ENCODE peak calls at places on chromosomes 6 and 20, in eight cellular contexts. M is heart left ventricle, T is testis, V is transverse colon, H is NB4, A is IMR-90, E is GM12878, Y is lower leg skin. B is an unnamed sample.

GRCh38 chr6:42387336-42387735 is 64.4 kb downstream of the TRERF1 start:
- DNase-seq in M (no peak), T (no peak), V (no peak), H (peak; percentile 55), A (no peak), E (no peak), Y (no peak), B (no peak)

GRCh38 chr6:11810039-11810541 is 31.5 kb upstream of the ADTRP start:
- DNase-seq in M (peak; percentile 84), T (peak; percentile 94), V (peak; percentile 91), H (no peak), A (peak; percentile 79), E (no peak), Y (peak; percentile 94), B (no peak)

GRCh38 chr6:27839303-27840081 is 72.7 kb downstream of the OR2B2 start:
- DNase-seq in M (peak; percentile 31), T (peak; percentile 76), V (peak; percentile 65), H (peak; percentile 65), A (peak; percentile 90), E (no peak), Y (no peak), B (no peak)

GRCh38 chr6:45044510-45045252 is 283.4 kb upstream of the RUNX2 start:
- DNase-seq in M (no peak), T (no peak), V (no peak), H (no peak), A (no peak), E (no peak), Y (no peak), B (no peak)

GRCh38 chr6:152091851-152092341 is 284.4 kb downstream of the ESR1 start:
- DNase-seq in M (no peak), T (no peak), V (no peak), H (no peak), A (peak; percentile 38), E (no peak), Y (no peak), B (no peak)

GRCh38 chr6:161186173-161186769 is 87.6 kb downstream of the AGPAT4 start:
- DNase-seq in M (no peak), T (peak; percentile 23), V (peak; percentile 28), H (peak; percentile 31), A (peak; percentile 90), E (no peak), Y (no peak), B (no peak)

GRCh38 chr6:35568967-35569606 is 56.4 kb upstream of the TULP1 start:
- DNase-seq in M (no peak), T (peak; percentile 46), V (peak; percentile 58), H (peak; percentile 52), A (no peak), E (no peak), Y (peak; percentile 92), B (no peak)

GRCh38 chr6:56002336-56002735 is 126.9 kb upstream of the BMP5 start:
- DNase-seq in M (no peak), T (no peak), V (no peak), H (no peak), A (no peak), E (no peak), Y (no peak), B (no peak)

GRCh38 chr6:24686408-24686807 is 19.5 kb downstream of the ACOT13 start:
- DNase-seq in M (no peak), T (no peak), V (no peak), H (no peak), A (no peak), E (no peak), Y (no peak), B (no peak)

GRCh38 chr20:63497138-63497945 is 1.5 kb downstream of the EEF1A2 start:
- DNase-seq in M (peak; percentile 66), T (no peak), V (no peak), H (no peak), A (no peak), E (no peak), Y (no peak), B (no peak)

GRCh38 chr20:63497946-63498935 is 642 bp downstream of the EEF1A2 start:
- DNase-seq in M (peak; percentile 68), T (no peak), V (no peak), H (peak; percentile 39), A (peak; percentile 36), E (no peak), Y (no peak), B (no peak)

GRCh38 chr20:63499333-63499969 is 568 bp upstream of the EEF1A2 start:
- DNase-seq in M (no peak), T (no peak), V (no peak), H (no peak), A (no peak), E (no peak), Y (no peak), B (no peak)

GRCh38 chr20:63500151-63500901 is 1.4 kb upstream of the EEF1A2 start:
- DNase-seq in M (peak; percentile 62), T (no peak), V (no peak), H (no peak), A (no peak), E (no peak), Y (no peak), B (no peak)

DNA sequence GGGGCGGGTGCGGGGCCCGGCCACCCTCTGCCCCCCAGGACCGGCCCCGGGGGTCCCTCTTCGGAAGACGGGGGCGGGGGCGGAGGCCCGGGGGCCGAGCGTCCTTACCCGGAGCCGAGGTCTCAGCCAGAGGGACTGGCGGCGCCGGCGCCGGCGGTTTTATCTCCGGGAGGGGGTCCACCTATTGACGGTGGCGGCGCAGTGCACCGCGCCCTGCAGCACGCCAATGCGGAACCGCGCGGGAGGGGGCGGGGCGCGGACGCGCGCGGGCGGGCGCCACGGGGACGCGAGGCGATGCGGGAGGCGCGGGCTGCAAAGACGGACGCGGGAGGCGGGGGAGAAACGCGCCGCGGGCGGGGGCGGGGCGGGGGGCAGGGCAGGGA is at the start of gene EEF1A2:
- DNase-seq in M (peak; percentile 67), T (no peak), V (no peak), H (no peak), A (no peak), E (no peak), Y (no peak), B (no peak)
- TF ChIP-seq POLR2A in M (peak; percentile 55), T (no peak), V (no peak), H (no peak), A (no peak), E (no peak), Y (no peak), B (no peak)

DNA sequence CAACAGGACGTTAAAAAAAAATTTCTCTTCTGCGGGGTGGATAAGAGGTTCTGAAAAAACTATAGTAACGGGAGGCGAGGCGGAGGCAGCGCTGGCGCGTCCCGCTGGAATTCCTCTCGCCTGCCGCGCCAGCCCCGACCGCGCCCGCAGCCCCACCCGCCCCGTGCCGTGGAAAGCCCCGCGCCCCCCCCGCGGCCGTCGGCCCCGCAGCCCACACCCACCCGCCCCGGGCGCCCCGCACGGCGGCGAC is 476 bp upstream of the QKI start:
- DNase-seq in M (no peak), T (no peak), V (no peak), H (no peak), A (no peak), E (no peak), Y (no peak), B (no peak)
- TF ChIP-seq POLR2A in M (no peak), T (no peak), V (no peak), H (no peak), A (peak; percentile 70), E (no peak), Y (no peak), B (no peak)

GRCh38 chr20:37693629-37694626 is at the start of gene CTNNBL1:
- DNase-seq in M (peak; percentile 98), T (peak; percentile 99), V (peak; percentile 98), H (peak; percentile 98), A (peak; percentile 96), E (peak; percentile 89), Y (peak; percentile 99), B (peak; percentile 79)
- TF ChIP-seq POLR2A in M (peak; percentile 80), T (no peak), V (peak; percentile 76), H (peak; percentile 74), A (peak; percentile 36), E (peak; percentile 83), Y (no peak), B (peak; percentile 64)

GRCh38 chr6:131627724-131628682 is at the start of gene MED23:
- DNase-seq in M (peak; percentile 95), T (peak; percentile 94), V (peak; percentile 97), H (peak; percentile 97), A (peak; percentile 92), E (peak; percentile 80), Y (peak; percentile 99), B (peak; percentile 52)
- TF ChIP-seq POLR2A in M (peak; percentile 62), T (no peak), V (peak; percentile 75), H (peak; percentile 82), A (peak; percentile 70), E (peak; percentile 87), Y (no peak), B (peak; percentile 76)

GRCh38 chr6:26029570-26029856 is 57.7 kb upstream of the HFE start:
- DNase-seq in M (no peak), T (no peak), V (no peak), H (no peak), A (no peak), E (no peak), Y (no peak), B (no peak)

GRCh38 chr6:26027491-26028211 is 59.6 kb upstream of the HFE start:
- DNase-seq in M (no peak), T (no peak), V (no peak), H (no peak), A (no peak), E (no peak), Y (no peak), B (no peak)

GRCh38 chr6:26029857-26030653 is 57.2 kb upstream of the HFE start:
- DNase-seq in M (no peak), T (no peak), V (no peak), H (no peak), A (no peak), E (no peak), Y (no peak), B (no peak)

GRCh38 chr6:26028212-26028752 is 58.9 kb upstream of the HFE start:
- DNase-seq in M (no peak), T (no peak), V (no peak), H (no peak), A (no peak), E (no peak), Y (no peak), B (no peak)

DNA sequence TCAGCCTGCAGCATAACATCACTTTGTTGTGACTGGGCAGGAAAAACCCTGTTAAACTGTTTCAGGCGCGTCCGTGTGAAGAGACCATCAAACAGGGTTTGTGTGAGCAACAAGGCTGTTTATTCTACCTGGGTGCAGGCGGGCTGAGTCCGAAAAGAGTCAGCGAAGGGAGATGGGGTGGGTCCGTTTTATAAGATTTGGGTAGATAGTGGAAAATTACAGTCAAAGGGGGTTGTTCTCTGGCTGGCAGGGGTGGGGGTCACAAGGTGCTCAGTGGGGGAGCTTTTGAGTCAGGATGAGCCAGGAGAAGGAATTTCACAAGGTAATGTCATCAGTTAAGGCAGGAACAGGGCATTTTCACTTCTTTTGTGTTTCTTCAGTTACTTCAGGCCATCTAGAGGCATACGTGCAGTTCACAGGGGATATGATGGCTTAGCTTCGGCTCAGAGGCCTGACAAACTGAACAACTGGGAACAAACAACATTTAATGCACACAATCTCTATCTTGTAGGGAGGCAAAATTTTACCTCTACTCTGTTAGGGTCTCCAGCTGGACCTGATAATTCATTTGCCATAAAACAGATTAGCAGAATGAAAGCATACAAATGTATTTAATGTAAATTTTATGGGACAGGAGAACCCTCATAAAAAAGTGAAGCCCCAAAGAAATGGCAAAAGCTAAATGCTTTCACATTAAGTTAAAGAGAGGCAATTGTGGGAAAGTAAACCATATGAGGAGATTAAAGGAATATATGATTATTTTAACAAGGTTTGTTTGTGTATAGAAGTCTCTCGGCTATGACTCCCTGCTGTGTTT is 58.3 kb upstream of the HFE start:
- DNase-seq in M (no peak), T (no peak), V (no peak), H (no peak), A (peak; percentile 37), E (no peak), Y (no peak), B (no peak)
- TF ChIP-seq POLR2A in M (no peak), T (no peak), V (no peak), H (no peak), A (no peak), E (no peak), Y (no peak), B (no peak)

GRCh38 chr6:156009656-156010055 is 554.0 kb upstream of the NOX3 start:
- DNase-seq in M (no peak), T (no peak), V (no peak), H (no peak), A (peak; percentile 58), E (no peak), Y (no peak), B (no peak)
- TF ChIP-seq POLR2A in M (no peak), T (no peak), V (no peak), H (no peak), A (no peak), E (no peak), Y (no peak), B (no peak)